ENCODE peak calls at places on chromosomes 5 and 9, in nine cellular contexts. W is epithelial cell of esophagus; I is ELF-1; K is anterior cingulate cortex; H is fibroblast of pulmonary artery; Y is NCI-H1092; R is foreskin fibroblast; N is GM13977; C is stimulated activated CD4-positive, alpha-beta T cell treated with anti-CD3 and anti-CD28 coated beads, Interleukin-12 subunit alpha, Interleukin-12 subunit beta, amount 100 ng/mL, for 4 hours. A is an unnamed sample.

GRCh38 chr5:32531885-32532520 is 53.4 kb upstream of the SUB1 start:
- DNase-seq in N (peak; percentile 39), I (peak; percentile 59), W (peak; percentile 53), K (peak; percentile 16), C (peak; percentile 30), Y (no peak), H (peak; percentile 53), R (peak; percentile 75), A (peak; percentile 39)

GRCh38 chr9:135219676-135220600 is 132.5 kb downstream of the OLFM1 start:
- DNase-seq in C (no peak), H (no peak), R (no peak), Y (no peak), I (no peak), W (no peak), N (no peak), K (no peak), A (no peak)

GRCh38 chr5:142316681-142317080 is 8.1 kb downstream of the SPRY4 start:
- DNase-seq in K (no peak), N (no peak), H (no peak), R (no peak), Y (no peak), I (no peak), W (no peak), C (no peak), A (no peak)

GRCh38 chr5:177428574-177429217 is 2.2 kb downstream of the GRK6 start:
- DNase-seq in H (no peak), N (no peak), K (no peak), Y (no peak), C (no peak), R (no peak), W (no peak), I (no peak), A (no peak)

GRCh38 chr9:20197976-20198685 is 409.3 kb upstream of the SLC24A2 start:
- DNase-seq in K (no peak), H (no peak), Y (no peak), R (peak; percentile 68), W (peak; percentile 86), C (no peak), N (no peak), I (peak; percentile 80), A (no peak)

GRCh38 chr5:1799602-1800469 is at the start of gene MRPL36:
- DNase-seq in C (peak; percentile 96), N (peak; percentile 97), K (peak; percentile 88), H (peak; percentile 92), I (peak; percentile 96), W (peak; percentile 94), Y (peak; percentile 93), R (peak; percentile 98), A (peak; percentile 80)

GRCh38 chr5:96347502-96348292 is 85.4 kb downstream of the PCSK1 start:
- DNase-seq in C (no peak), H (no peak), N (no peak), Y (no peak), R (peak; percentile 52), K (no peak), I (no peak), W (no peak), A (no peak)

GRCh38 chr5:31811210-31811609 is 172.3 kb downstream of the PDZD2 start:
- DNase-seq in I (no peak), R (peak; percentile 96), H (peak; percentile 94), Y (no peak), W (peak; percentile 94), N (no peak), C (no peak), K (no peak), A (no peak)

GRCh38 chr9:89743216-89743575 is 138.4 kb downstream of the GADD45G start:
- DNase-seq in W (no peak), N (peak; percentile 53), R (no peak), K (no peak), I (no peak), Y (no peak), C (no peak), H (no peak), A (peak; percentile 76)

GRCh38 chr5:112733586-112733985 is 4.1 kb upstream of the APC start:
- DNase-seq in Y (no peak), I (no peak), H (no peak), W (peak; percentile 11), N (no peak), K (no peak), R (peak; percentile 39), C (no peak), A (no peak)

GRCh38 chr5:33439905-33440481 is 772 bp upstream of the TARS1 start:
- DNase-seq in N (no peak), H (no peak), I (no peak), C (no peak), K (no peak), R (no peak), Y (no peak), W (no peak), A (no peak)

GRCh38 chr5:116577064-116577788 is 2.6 kb upstream of the SEMA6A start:
- DNase-seq in R (no peak), K (no peak), H (no peak), I (peak; percentile 74), N (peak; percentile 75), W (peak; percentile 4), Y (no peak), C (no peak), A (peak; percentile 63)